ENCODE peak calls at places on chromosomes 4 and X, in ten cellular contexts. U, L, D, K, S, Q, C, M, P and T are unnamed samples.

GRCh38 chr4:1321486-1321885 is 25.5 kb upstream of the UVSSA start:
- DNase-seq in U (no peak), L (no peak), D (no peak), K (peak; percentile 49), S (no peak), Q (no peak), C (no peak), M (no peak), P (no peak), T (no peak)

GRCh38 chr4:146520894-146521542 is 722 bp downstream of the SLC10A7 start:
- DNase-seq in U (peak; percentile 49), L (peak; percentile 28), D (no peak), K (no peak), S (no peak), Q (peak; percentile 19), C (no peak), M (no peak), P (peak; percentile 16), T (peak; percentile 38)

GRCh38 chr4:5220028-5220427 is 168.7 kb downstream of the STK32B start:
- DNase-seq in U (no peak), L (no peak), D (no peak), K (no peak), S (no peak), Q (no peak), C (no peak), M (no peak), P (no peak), T (peak; percentile 5)

GRCh38 chr4:98950925-98951324 is 22.0 kb upstream of the EIF4E start:
- DNase-seq in U (no peak), L (peak; percentile 13), D (no peak), K (no peak), S (no peak), Q (no peak), C (no peak), M (no peak), P (no peak), T (no peak)

GRCh38 chr4:159766241-159766640 is 663.4 kb downstream of the RAPGEF2 start:
- DNase-seq in U (no peak), L (no peak), D (no peak), K (no peak), S (no peak), Q (no peak), C (no peak), M (no peak), P (no peak), T (no peak)

GRCh38 chr4:185363251-185363650 is 32.5 kb downstream of the LRP2BP start:
- DNase-seq in U (no peak), L (no peak), D (no peak), K (no peak), S (no peak), Q (no peak), C (no peak), M (no peak), P (no peak), T (no peak)

GRCh38 chr4:112053825-112054224 is 91.4 kb upstream of the FAM241A start:
- DNase-seq in U (no peak), L (no peak), D (no peak), K (no peak), S (no peak), Q (no peak), C (no peak), M (no peak), P (no peak), T (no peak)

GRCh38 chrX:137567474-137568232 is 1.7 kb downstream of the ZIC3 start:
- DNase-seq in U (no peak), L (no peak), D (no peak), K (no peak), S (no peak), Q (no peak), C (no peak), M (no peak), P (no peak), T (peak; percentile 58)

GRCh38 chr4:46993075-46994006 is at the start of gene GABRA4:
- DNase-seq in U (no peak), L (no peak), D (peak; percentile 0), K (no peak), S (no peak), Q (no peak), C (peak; percentile 53), M (no peak), P (peak; percentile 59), T (peak; percentile 1)

GRCh38 chr4:145886871-145887240 is 51.8 kb downstream of the ZNF827 start:
- DNase-seq in U (no peak), L (no peak), D (no peak), K (no peak), S (no peak), Q (peak; percentile 21), C (no peak), M (no peak), P (no peak), T (no peak)

GRCh38 chr4:172809319-172809718 is 359.3 kb upstream of the GALNT7 start:
- DNase-seq in U (no peak), L (no peak), D (no peak), K (no peak), S (no peak), Q (no peak), C (peak; percentile 89), M (no peak), P (no peak), T (peak; percentile 90)

GRCh38 chr4:1344696-1345095 is 2.3 kb upstream of the UVSSA start:
- DNase-seq in U (no peak), L (no peak), D (no peak), K (no peak), S (no peak), Q (no peak), C (no peak), M (no peak), P (no peak), T (peak; percentile 27)

GRCh38 chr4:76611611-76612010 is 176.6 kb downstream of the SHROOM3 start:
- DNase-seq in U (no peak), L (no peak), D (no peak), K (no peak), S (no peak), Q (no peak), C (no peak), M (no peak), P (no peak), T (no peak)

GRCh38 chr4:40057540-40058091 is 966 bp downstream of the N4BP2 start:
- DNase-seq in U (peak; percentile 92), L (peak; percentile 92), D (peak; percentile 25), K (peak; percentile 65), S (peak; percentile 88), Q (peak; percentile 93), C (peak; percentile 23), M (peak; percentile 92), P (peak; percentile 66), T (peak; percentile 91)

GRCh38 chr4:156512622-156513021 is 459.0 kb downstream of the PDGFC start:
- DNase-seq in U (no peak), L (peak; percentile 34), D (no peak), K (no peak), S (no peak), Q (no peak), C (no peak), M (no peak), P (no peak), T (no peak)

GRCh38 chr4:24067781-24068193 is 177.9 kb upstream of the PPARGC1A start:
- DNase-seq in U (no peak), L (peak; percentile 78), D (no peak), K (peak; percentile 82), S (peak; percentile 6), Q (no peak), C (no peak), M (no peak), P (no peak), T (peak; percentile 10)

GRCh38 chr4:97747945-97748344 is 395.3 kb downstream of the STPG2 start:
- DNase-seq in U (no peak), L (no peak), D (no peak), K (no peak), S (no peak), Q (no peak), C (no peak), M (no peak), P (no peak), T (no peak)

GRCh38 chrX:119093991-119094741 is 21.4 kb downstream of the CT47C1 start:
- DNase-seq in U (no peak), L (peak; percentile 8), D (no peak), K (no peak), S (no peak), Q (no peak), C (no peak), M (no peak), P (no peak), T (no peak)

GRCh38 chrX:152733261-152733975 is at the start of the genes CSAG1 and MAGEA12:
- DNase-seq in U (no peak), L (no peak), D (no peak), K (peak; percentile 10), S (peak; percentile 91), Q (no peak), C (no peak), M (peak; percentile 69), P (no peak), T (no peak)

GRCh38 chrX:39809326-39809725 is 288.4 kb downstream of the BCOR start:
- DNase-seq in U (no peak), L (peak; percentile 81), D (no peak), K (peak; percentile 4), S (no peak), Q (no peak), C (no peak), M (no peak), P (no peak), T (no peak)

GRCh38 chrX:44906041-44906440 is 33.1 kb downstream of the KDM6A start:
- DNase-seq in U (no peak), L (no peak), D (no peak), K (no peak), S (no peak), Q (no peak), C (no peak), M (no peak), P (peak; percentile 30), T (no peak)